ENCODE peak calls at places on chromosomes 3 and 15, in eight cellular contexts. V is stomach, Q is GM12878, M is ovary, J is GM12891, K is breast epithelium, L is IMR-90, T is heart left ventricle. Z is an unnamed sample.

GRCh38 chr3:136792931-136793330 is 26.0 kb upstream of the SLC35G2 start:
- DNase-seq in V (no peak), Q (no peak), M (no peak), J (no peak), K (no peak), L (no peak), T (no peak), Z (no peak)

GRCh38 chr3:632571-633170 is 436.1 kb downstream of the CHL1 start:
- DNase-seq in V (peak), Q (no peak), M (no peak), J (peak), K (no peak), L (peak), T (no peak), Z (peak)

GRCh38 chr3:185825379-185825638 is 467 bp upstream of the IGF2BP2 start:
- DNase-seq in V (no peak), Q (no peak), M (no peak), J (peak), K (no peak), L (no peak), T (no peak), Z (no peak)

GRCh38 chr15:31223478-31224350 is 102.9 kb upstream of the KLF13 start:
- DNase-seq in V (peak), Q (no peak), M (no peak), J (no peak), K (no peak), L (no peak), T (no peak), Z (no peak)

GRCh38 chr3:113910966-113911365 is 36.8 kb upstream of the ZDHHC23 start:
- DNase-seq in V (no peak), Q (no peak), M (no peak), J (no peak), K (no peak), L (peak), T (no peak), Z (no peak)

GRCh38 chr15:46652256-46652655 is 1017.4 kb downstream of the SQOR start:
- DNase-seq in V (no peak), Q (no peak), M (no peak), J (no peak), K (no peak), L (no peak), T (no peak), Z (no peak)

GRCh38 chr3:154022603-154023002 is 98.6 kb upstream of the ARHGEF26 start:
- DNase-seq in V (no peak), Q (no peak), M (no peak), J (no peak), K (no peak), L (no peak), T (no peak), Z (no peak)

GRCh38 chr3:129651316-129652202 is 45.1 kb upstream of the PLXND1 start:
- DNase-seq in V (no peak), Q (no peak), M (peak), J (no peak), K (no peak), L (peak), T (no peak), Z (no peak)

GRCh38 chr15:101188517-101189340 is 63.1 kb downstream of the CHSY1 start:
- DNase-seq in V (peak), Q (peak), M (peak), J (peak), K (no peak), L (peak), T (no peak), Z (peak)

GRCh38 chr15:95932676-95933075 is 397.8 kb upstream of the NR2F2 start:
- DNase-seq in V (no peak), Q (no peak), M (no peak), J (no peak), K (no peak), L (peak), T (no peak), Z (no peak)

GRCh38 chr3:135034881-135035440 is 239.9 kb downstream of the EPHB1 start:
- DNase-seq in V (no peak), Q (no peak), M (no peak), J (no peak), K (no peak), L (no peak), T (no peak), Z (no peak)

GRCh38 chr15:36914962-36915808 is 185.2 kb downstream of the MEIS2 start:
- DNase-seq in V (no peak), Q (no peak), M (no peak), J (no peak), K (no peak), L (no peak), T (no peak), Z (no peak)

DNA sequence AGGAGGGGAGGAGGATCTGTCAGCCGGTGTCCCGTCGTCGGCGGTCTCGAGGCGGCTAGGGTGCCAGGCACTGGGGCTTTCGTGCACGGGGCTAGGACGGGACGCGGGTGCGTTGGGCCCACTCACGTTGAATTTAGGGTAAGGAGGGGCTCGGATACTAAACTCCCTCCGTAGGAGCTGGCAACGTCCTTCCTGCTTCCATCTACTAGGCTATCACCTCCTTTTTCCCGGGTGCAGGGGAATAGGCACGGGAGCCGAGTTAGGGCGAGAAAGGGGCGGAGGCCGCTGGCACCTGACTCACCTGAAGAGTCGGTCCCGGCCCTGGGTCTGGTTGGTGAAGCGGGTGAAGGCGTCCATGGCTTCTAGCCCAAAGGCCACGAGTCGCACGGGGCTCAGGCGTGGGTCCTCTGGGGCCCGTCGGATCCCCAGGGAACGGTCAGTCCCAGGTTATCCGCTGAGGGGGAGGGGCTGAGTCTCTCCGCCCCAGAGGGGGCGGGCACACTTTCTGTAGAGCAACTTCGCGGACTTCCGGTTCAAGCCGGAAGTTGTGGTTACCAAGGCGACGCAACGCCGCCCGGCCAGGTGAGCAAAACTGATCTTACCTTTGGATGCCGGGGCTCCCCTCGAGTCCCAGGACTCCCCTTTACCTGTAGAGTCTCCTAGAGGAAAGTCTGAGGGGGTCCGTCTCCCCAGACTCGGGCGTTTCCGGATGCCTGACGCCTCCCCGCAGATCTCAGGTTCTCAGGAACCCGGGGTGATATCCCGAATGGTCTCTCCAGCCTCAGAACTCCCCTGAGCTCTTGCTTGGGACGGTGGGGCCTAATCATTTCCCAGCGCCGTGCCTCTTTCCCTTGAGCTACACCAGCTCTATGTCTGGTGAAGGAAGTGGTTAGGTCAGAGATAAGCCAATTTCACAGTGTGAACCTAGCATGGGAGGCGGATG is at the start of the genes PEX11A and WDR93:
- DNase-seq in V (peak), Q (peak), M (peak), J (peak), K (peak), L (peak), T (peak), Z (peak)
- TF ChIP-seq POLR2A in V (no peak), Q (no peak), M (peak), J (no peak), K (peak), L (no peak), T (peak), Z (no peak)

DNA sequence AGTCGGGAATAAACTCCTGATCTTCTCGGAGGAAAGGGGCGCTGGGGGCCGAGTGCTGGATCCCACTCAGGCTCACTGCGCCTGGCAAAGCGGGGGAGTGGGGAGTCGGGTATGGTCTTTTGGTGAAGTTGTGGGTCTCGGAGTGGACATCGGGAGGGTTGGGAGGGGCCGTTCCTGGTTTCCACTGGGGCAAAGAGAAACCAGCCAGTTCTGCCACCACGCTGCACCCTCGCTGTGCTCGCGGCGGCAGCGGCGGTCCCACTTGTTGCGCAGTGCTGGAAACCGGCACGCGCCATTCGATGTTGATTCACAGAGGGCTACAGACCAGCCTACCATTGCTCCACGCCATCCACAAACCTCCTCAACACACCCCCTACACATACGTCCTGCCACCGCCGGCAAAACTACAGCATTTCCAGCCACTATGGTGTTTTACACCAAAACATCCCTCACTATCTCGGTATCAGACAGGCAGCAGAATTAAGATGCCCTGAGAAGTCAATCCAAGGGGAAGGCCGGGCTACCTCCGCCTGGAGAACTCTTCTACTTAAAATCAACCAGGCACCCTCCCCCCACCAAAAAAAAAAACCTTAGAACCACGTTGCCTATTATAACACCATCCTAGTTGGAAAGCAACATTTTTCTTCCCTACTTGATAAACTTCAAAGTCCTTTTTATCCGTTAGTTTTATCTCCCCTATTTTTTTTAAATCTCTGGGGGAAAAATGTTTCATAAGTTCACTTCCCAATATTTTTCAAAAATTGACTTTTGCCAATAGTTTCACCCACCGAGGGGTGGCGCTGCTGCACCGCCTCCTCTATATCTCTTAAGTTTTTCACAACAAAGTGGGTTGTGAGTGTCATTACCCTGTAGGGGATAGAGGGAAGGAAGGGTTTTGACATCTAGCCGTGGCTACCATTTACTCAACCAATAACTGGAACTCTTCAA is 3.6 kb downstream of the BCL6 start:
- DNase-seq in V (peak), Q (no peak), M (peak), J (no peak), K (peak), L (peak), T (peak), Z (peak)
- TF ChIP-seq POLR2A in V (no peak), Q (no peak), M (no peak), J (no peak), K (peak), L (peak), T (peak), Z (peak)

GRCh38 chr3:101829066-101829830 is 20.1 kb upstream of the NFKBIZ start:
- DNase-seq in V (peak), Q (no peak), M (peak), J (no peak), K (no peak), L (peak), T (peak), Z (no peak)

GRCh38 chr3:101825904-101826445 is 23.3 kb upstream of the NFKBIZ start:
- DNase-seq in V (no peak), Q (no peak), M (no peak), J (no peak), K (no peak), L (peak), T (no peak), Z (no peak)

GRCh38 chr3:101828289-101828688 is 21.0 kb upstream of the NFKBIZ start:
- DNase-seq in V (no peak), Q (no peak), M (no peak), J (no peak), K (no peak), L (no peak), T (no peak), Z (no peak)

GRCh38 chr3:101829878-101830277 is 19.4 kb upstream of the NFKBIZ start:
- DNase-seq in V (no peak), Q (no peak), M (no peak), J (no peak), K (no peak), L (no peak), T (no peak), Z (no peak)

DNA sequence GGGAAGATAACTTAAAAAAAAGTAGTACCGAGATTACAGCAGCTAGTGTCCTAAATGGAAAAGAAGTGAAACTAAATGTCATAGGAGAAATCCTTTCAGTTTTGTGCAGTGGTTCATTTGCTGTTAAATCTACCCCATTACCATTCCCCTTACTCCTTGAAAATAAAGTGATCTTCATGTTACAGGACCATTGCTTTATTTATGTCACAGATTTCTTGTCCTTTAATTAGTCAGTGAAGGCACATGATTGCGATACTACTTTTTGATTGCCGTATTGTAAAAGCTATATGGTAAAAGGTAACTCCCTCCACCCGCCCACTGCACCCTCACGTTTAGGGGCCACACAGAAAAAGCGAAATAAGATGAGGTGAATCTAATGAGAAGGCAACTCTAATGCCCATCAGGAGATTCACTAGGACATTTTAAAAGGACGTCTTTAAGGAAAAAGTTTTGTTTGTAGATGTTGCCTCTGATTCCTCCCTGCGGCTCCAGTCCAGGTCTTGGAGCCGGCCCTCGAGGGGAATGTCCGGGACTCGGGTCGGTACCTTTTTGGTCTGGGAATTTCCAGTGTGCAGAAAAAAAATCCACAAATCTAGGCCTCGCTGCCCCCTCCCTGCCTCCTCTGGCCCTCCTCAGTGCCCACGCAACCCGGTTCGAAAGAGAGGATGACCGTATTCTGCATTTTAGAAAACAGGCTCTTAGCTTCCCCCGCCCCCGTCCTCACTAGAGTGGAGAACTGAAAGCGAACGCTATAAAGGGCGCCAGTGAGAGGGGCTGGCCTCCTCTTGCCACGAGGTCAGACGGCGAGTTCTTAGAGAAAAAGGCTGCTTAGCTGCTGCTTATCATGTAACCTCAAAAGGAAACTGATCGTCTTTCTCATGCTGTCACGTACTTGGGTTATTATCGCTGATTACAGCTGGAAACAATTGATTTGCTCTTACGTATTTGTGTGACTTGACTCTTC is 21.8 kb upstream of the NFKBIZ start:
- DNase-seq in V (peak), Q (peak), M (peak), J (no peak), K (peak), L (peak), T (peak), Z (peak)
- TF ChIP-seq POLR2A in V (no peak), Q (peak), M (peak), J (peak), K (no peak), L (peak), T (peak), Z (peak)

GRCh38 chr3:52299815-52300611 is 12.4 kb downstream of the GLYCTK start:
- DNase-seq in V (peak), Q (no peak), M (peak), J (no peak), K (no peak), L (peak), T (peak), Z (peak)
- TF ChIP-seq POLR2A in V (no peak), Q (peak), M (no peak), J (no peak), K (no peak), L (no peak), T (no peak), Z (peak)